ENCODE peak calls at places on chromosomes 1 and 21, in seven cellular contexts. J is psoas muscle, X is mucosa of descending colon, U is fibroblast of lung, H is fibroblast of pulmonary artery, D is testis, P is ovary. N is an unnamed sample.

GRCh38 chr1:216750031-216750627 is 26.9 kb upstream of the ESRRG start:
- DNase-seq in D (peak; percentile 54), X (no peak), H (peak; percentile 69), U (peak; percentile 59), P (no peak), J (no peak), N (peak; percentile 83)

GRCh38 chr1:190022709-190023108 is 455.0 kb downstream of the BRINP3 start:
- DNase-seq in X (no peak), H (peak; percentile 3), U (peak; percentile 74), D (no peak), P (no peak), J (no peak), N (peak; percentile 28)

GRCh38 chr1:16464917-16465625 is 24.5 kb downstream of the NECAP2 start:
- DNase-seq in D (no peak), X (no peak), H (no peak), J (no peak), U (peak; percentile 63), P (no peak), N (peak; percentile 23)

GRCh38 chr1:163472267-163472666 is 150.5 kb downstream of the NUF2 start:
- DNase-seq in P (no peak), D (no peak), H (no peak), U (peak; percentile 1), J (no peak), X (no peak), N (no peak)

GRCh38 chr1:185499986-185500626 is 183.1 kb upstream of the IVNS1ABP start:
- DNase-seq in H (peak; percentile 88), J (no peak), D (no peak), U (peak; percentile 98), X (no peak), P (no peak), N (peak; percentile 88)

GRCh38 chr1:3671371-3672180 is 19.3 kb downstream of the TP73 start:
- DNase-seq in J (peak; percentile 6), U (no peak), H (no peak), D (no peak), X (peak; percentile 33), P (no peak), N (peak; percentile 23)

GRCh38 chr1:51990478-51990965 is at the start of gene RAB3B:
- DNase-seq in X (peak; percentile 85), P (peak; percentile 68), H (peak; percentile 61), D (peak; percentile 77), U (peak; percentile 56), J (peak; percentile 40), N (peak; percentile 53)

GRCh38 chr1:234535763-234536515 is 57.0 kb upstream of the TARBP1 start:
- DNase-seq in U (peak; percentile 61), D (peak; percentile 48), J (peak; percentile 55), X (peak; percentile 49), P (peak; percentile 60), H (peak; percentile 83), N (peak; percentile 92)

GRCh38 chr1:219963432-219963831 is 35.1 kb upstream of the SLC30A10 start:
- DNase-seq in P (no peak), D (no peak), U (no peak), J (no peak), H (no peak), X (no peak), N (no peak)

GRCh38 chr21:22763442-22763841 is 1765.2 kb downstream of the NCAM2 start:
- DNase-seq in J (no peak), D (no peak), H (no peak), U (no peak), X (no peak), P (no peak), N (no peak)

GRCh38 chr1:21200767-21201166 is 24.1 kb upstream of the EIF4G3 start:
- DNase-seq in X (no peak), U (peak; percentile 69), H (peak; percentile 50), J (no peak), P (no peak), D (no peak), N (peak; percentile 45)

GRCh38 chr1:1915911-1916835 is 1.1 kb downstream of the CALML6 start:
- DNase-seq in X (no peak), U (no peak), H (no peak), J (peak; percentile 23), D (no peak), P (peak; percentile 8), N (no peak)

GRCh38 chr1:150753416-150753815 is 12.2 kb downstream of the CTSS start:
- DNase-seq in X (no peak), U (no peak), D (no peak), H (no peak), P (no peak), J (no peak), N (no peak)

GRCh38 chr1:3066826-3067225 is 2.2 kb upstream of the PRDM16 start:
- DNase-seq in X (no peak), D (no peak), U (no peak), H (no peak), P (no peak), J (no peak), N (no peak)

GRCh38 chr1:33047290-33047689 is 10.6 kb upstream of the AK2 start:
- DNase-seq in X (no peak), H (no peak), J (no peak), P (no peak), U (no peak), D (no peak), N (no peak)

GRCh38 chr21:33964706-33965325 is 49.2 kb upstream of the ATP5PO start:
- DNase-seq in P (no peak), J (no peak), D (no peak), U (peak; percentile 65), X (no peak), H (no peak), N (no peak)

DNA sequence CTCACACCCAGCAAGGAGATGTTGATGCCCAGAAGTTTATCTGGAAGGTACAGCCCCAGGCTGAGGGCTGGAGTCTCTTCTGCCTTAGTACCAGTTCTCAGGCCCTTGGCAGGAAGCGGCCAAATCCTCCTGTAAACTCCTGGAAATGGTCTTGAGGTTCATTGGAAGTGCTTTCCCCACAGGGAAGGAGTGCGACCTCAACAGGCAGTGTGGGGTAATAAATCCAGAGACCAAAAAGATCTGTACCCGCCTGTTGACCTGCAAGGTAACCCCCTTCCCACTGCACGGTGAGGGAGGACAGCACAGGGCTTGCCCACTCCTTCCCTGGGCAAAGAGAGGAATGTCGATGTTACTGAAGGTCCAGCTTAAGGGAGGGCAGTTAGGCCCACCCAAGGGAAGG is 4.5 kb downstream of the ATXN7L2 start:
- DNase-seq in D (no peak), H (no peak), J (no peak), P (no peak), X (no peak), U (no peak), N (peak; percentile 17)
- TF ChIP-seq CTCF in D (no peak), H (peak; percentile 5), J (no peak), P (no peak), X (no peak), U (no peak), N (peak; percentile 31)

DNA sequence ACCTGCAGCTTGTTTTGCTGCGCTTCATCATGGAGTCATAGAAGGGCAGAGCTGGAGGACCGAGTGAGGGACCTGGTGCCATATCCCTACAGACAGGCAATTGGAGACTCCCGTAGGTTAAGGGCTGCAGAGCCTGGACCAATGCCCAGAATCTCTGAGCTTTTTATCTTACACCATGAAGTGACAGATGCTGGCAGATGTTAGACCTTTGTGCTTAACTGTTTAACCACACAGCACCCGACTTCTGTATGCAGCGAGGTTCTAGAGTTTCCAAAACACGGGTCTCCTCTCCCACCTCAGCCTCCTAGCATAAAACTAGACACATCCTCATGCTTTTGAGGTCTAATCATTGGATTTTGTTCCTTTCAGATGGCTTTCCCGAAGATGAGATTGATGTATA is 47.5 kb downstream of the B3GALT5 start:
- DNase-seq in D (no peak), J (no peak), P (peak; percentile 21), X (no peak), U (peak; percentile 78), H (peak; percentile 28), N (peak; percentile 77)
- H3K4me3 ChIP-seq in D (no peak overlapping the region), J (no peak overlapping the region), P (no peak overlapping the region), X (no peak overlapping the region), U (no peak overlapping the region), H (no peak overlapping the region), N (no peak overlapping the region)

DNA sequence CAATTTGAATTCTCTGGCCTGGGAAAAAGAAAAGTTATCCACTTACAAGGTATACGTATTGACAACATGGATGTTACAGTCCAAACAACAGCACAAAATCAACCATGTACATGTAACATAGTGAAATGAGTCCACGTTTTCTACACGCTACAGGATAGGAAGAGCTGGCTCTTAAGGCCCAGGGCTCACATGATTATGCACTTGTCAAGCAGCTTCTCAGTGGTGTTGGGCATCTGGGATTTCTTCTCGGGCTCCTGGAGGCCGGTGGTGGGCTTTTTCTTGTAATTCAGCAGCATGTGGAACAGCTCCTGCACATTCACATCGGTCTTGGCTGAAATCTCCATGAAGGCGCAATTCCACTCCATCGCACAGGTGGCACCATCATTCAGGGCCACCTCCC is 4.0 kb downstream of the DIRAS3 start:
- DNase-seq in U (no peak), X (no peak), D (no peak), P (no peak), J (no peak), H (no peak), N (no peak)
- TF ChIP-seq CTCF in U (no peak), X (no peak), D (no peak), P (no peak), J (no peak), H (no peak), N (no peak)

GRCh38 chr1:39081266-39082139 is 55.4 kb downstream of the NDUFS5 start:
- DNase-seq in P (no peak), J (peak; percentile 32), U (peak; percentile 13), H (no peak), D (no peak), X (peak; percentile 52), N (no peak)

GRCh38 chr1:39082811-39083576 is 56.8 kb downstream of the NDUFS5 start:
- DNase-seq in U (no peak), P (no peak), J (no peak), H (no peak), X (no peak), D (no peak), N (no peak)

GRCh38 chr1:39080269-39080826 is 54.2 kb downstream of the NDUFS5 start:
- DNase-seq in J (no peak), H (no peak), U (no peak), X (no peak), D (no peak), P (no peak), N (no peak)

GRCh38 chr1:39082140-39082799 is 56.1 kb downstream of the NDUFS5 start:
- DNase-seq in X (no peak), P (no peak), J (no peak), U (no peak), D (peak; percentile 42), H (no peak), N (no peak)

GRCh38 chr1:39080884-39081265 is 54.7 kb downstream of the NDUFS5 start:
- DNase-seq in D (peak; percentile 52), J (peak; percentile 35), X (no peak), H (no peak), U (no peak), P (peak; percentile 54), N (no peak)
- H3K4me3 ChIP-seq in D (peak overlapping the region; percentile 62), J (peak overlapping the region; percentile 66), X (no peak overlapping the region), H (peak overlapping the region; percentile 32), U (peak overlapping the region; percentile 10), P (peak overlapping the region; percentile 55), N (peak overlapping the region; percentile 57)